ENCODE peak calls at places on chromosomes 13 and 19, in ten cellular contexts. W is T-helper 2 cell; T is brain microvascular endothelial cell; G is kidney; E is anterior cingulate cortex; D is left lung; Q is psoas muscle; Y is EH; F is WTC11; J is activated T-helper 2 cell treated with anti-CD3 and anti-CD28 coated beads, Interferon-gamma antibody, Interleukin-2, Interleukin-4, amounts not matched to agents 10 μg/mL and 5 μg/mL and 100 μg/mL, durations not matched to agents 14 hours and 24 hours and 36 hours. I is an unnamed sample.
A peak's percentile ranks its signal among the peaks of the same experiment; 100 is the strongest.

GRCh38 chr13:19781526-19781925 is 1.2 kb downstream of the PSPC1 start:
- DNase-seq in G (no peak), Q (no peak), Y (no peak), E (no peak), T (no peak), J (no peak), D (no peak), F (no peak), W (no peak), I (no peak)

GRCh38 chr19:8147579-8147978 is 1.8 kb downstream of the FBN3 start:
- DNase-seq in F (no peak), W (no peak), Y (no peak), J (no peak), D (peak; percentile 47), G (no peak), T (no peak), E (no peak), Q (no peak), I (no peak)

GRCh38 chr13:34708914-34709313 is 233.2 kb upstream of the NBEA start:
- DNase-seq in G (no peak), T (no peak), E (no peak), D (no peak), F (no peak), Y (no peak), Q (no peak), J (no peak), W (no peak), I (no peak)

GRCh38 chr19:27672309-27673047 is 1540.5 kb downstream of the UQCRFS1 start:
- DNase-seq in D (no peak), G (no peak), T (no peak), E (no peak), W (no peak), Q (no peak), J (no peak), Y (no peak), F (no peak), I (peak; percentile 48)

GRCh38 chr19:33301011-33301899 is 1.1 kb downstream of the CEBPA start:
- DNase-seq in W (no peak), Y (peak; percentile 16), E (no peak), F (peak; percentile 52), T (no peak), D (no peak), Q (peak; percentile 50), G (peak; percentile 86), J (no peak), I (peak; percentile 59)

GRCh38 chr19:47284324-47284899 is 9.7 kb downstream of the INAFM1 start:
- DNase-seq in W (no peak), F (no peak), Y (peak; percentile 63), G (no peak), D (no peak), J (no peak), T (peak; percentile 61), Q (no peak), E (no peak), I (no peak)

GRCh38 chr19:15913384-15913783 is 15.5 kb upstream of the CYP4F2 start:
- DNase-seq in Y (no peak), G (no peak), D (no peak), F (no peak), E (no peak), J (no peak), W (no peak), T (no peak), Q (no peak), I (no peak)

GRCh38 chr13:27783111-27783510 is 9.2 kb upstream of the GSX1 start:
- DNase-seq in T (no peak), W (no peak), D (no peak), F (peak; percentile 38), Q (no peak), E (no peak), G (no peak), Y (peak; percentile 13), J (no peak), I (no peak)

GRCh38 chr13:53141336-53141735 is 112.7 kb downstream of the OLFM4 start:
- DNase-seq in D (no peak), E (no peak), Y (no peak), Q (no peak), J (no peak), W (no peak), T (no peak), G (no peak), F (no peak), I (no peak)

GRCh38 chr19:29620931-29621351 is 14.9 kb downstream of the POP4 start:
- DNase-seq in W (no peak), E (no peak), Y (no peak), F (no peak), J (peak; percentile 32), T (no peak), G (peak; percentile 57), Q (no peak), D (no peak), I (no peak)

GRCh38 chr13:99528547-99528946 is 27.3 kb downstream of the TM9SF2 start:
- DNase-seq in D (no peak), T (no peak), E (no peak), W (no peak), Y (no peak), F (no peak), J (no peak), G (no peak), Q (no peak), I (no peak)

GRCh38 chr13:20495087-20496023 is 30.3 kb downstream of the CRYL1 start:
- DNase-seq in J (peak; percentile 32), Q (no peak), T (peak; percentile 73), D (no peak), E (peak; percentile 59), G (no peak), Y (peak; percentile 70), W (no peak), F (peak; percentile 67), I (no peak)